ENCODE peak calls at places on chromosomes 3 and 15, in seven cellular contexts. One of them, this sample, is unnamed.

GRCh38 chr15:44519537-44519936 is 17.4 kb upstream of the EIF3J start:
- DNase-seq in mesendoderm: no peak
- DNase-seq in A549: no peak
- DNase-seq in CD8-positive, alpha-beta T cell: no peak
- DNase-seq in stimulated activated CD8-positive, alpha-beta memory T cell treated with anti-CD3 and anti-CD28 coated beads, Interleukin-2, amount 100 ng/mL, for 48 hours: no peak
- DNase-seq in osteocyte: no peak
- DNase-seq in dorsolateral prefrontal cortex: no peak
- DNase-seq in this sample: no peak

GRCh38 chr3:31417486-31417885 is 115.2 kb upstream of the STT3B start:
- DNase-seq in mesendoderm: no peak
- DNase-seq in A549: no peak
- DNase-seq in CD8-positive, alpha-beta T cell: no peak
- DNase-seq in stimulated activated CD8-positive, alpha-beta memory T cell treated with anti-CD3 and anti-CD28 coated beads, Interleukin-2, amount 100 ng/mL, for 48 hours: no peak
- DNase-seq in osteocyte: no peak
- DNase-seq in dorsolateral prefrontal cortex: no peak
- DNase-seq in this sample: no peak

GRCh38 chr3:190579514-190580137 is 65.7 kb downstream of the IL1RAP start:
- DNase-seq in mesendoderm: no peak
- DNase-seq in A549: no peak
- DNase-seq in CD8-positive, alpha-beta T cell: no peak
- DNase-seq in stimulated activated CD8-positive, alpha-beta memory T cell treated with anti-CD3 and anti-CD28 coated beads, Interleukin-2, amount 100 ng/mL, for 48 hours: no peak
- DNase-seq in osteocyte: no peak
- DNase-seq in dorsolateral prefrontal cortex: no peak
- DNase-seq in this sample: no peak

GRCh38 chr3:38018296-38019266 is 10.9 kb downstream of the PLCD1 start:
- DNase-seq in mesendoderm: no peak
- DNase-seq in A549: no peak
- DNase-seq in CD8-positive, alpha-beta T cell: no peak
- DNase-seq in stimulated activated CD8-positive, alpha-beta memory T cell treated with anti-CD3 and anti-CD28 coated beads, Interleukin-2, amount 100 ng/mL, for 48 hours: no peak
- DNase-seq in osteocyte: no peak
- DNase-seq in dorsolateral prefrontal cortex: no peak
- DNase-seq in this sample: no peak

GRCh38 chr3:76646921-76647562 is 392.9 kb upstream of the ROBO2 start:
- DNase-seq in mesendoderm: peak; percentile 56
- DNase-seq in A549: no peak
- DNase-seq in CD8-positive, alpha-beta T cell: no peak
- DNase-seq in stimulated activated CD8-positive, alpha-beta memory T cell treated with anti-CD3 and anti-CD28 coated beads, Interleukin-2, amount 100 ng/mL, for 48 hours: no peak
- DNase-seq in osteocyte: no peak
- DNase-seq in dorsolateral prefrontal cortex: no peak
- DNase-seq in this sample: no peak

GRCh38 chr3:175398676-175399075 is 539.5 kb downstream of the NAALADL2 start:
- DNase-seq in mesendoderm: no peak
- DNase-seq in A549: no peak
- DNase-seq in CD8-positive, alpha-beta T cell: no peak
- DNase-seq in stimulated activated CD8-positive, alpha-beta memory T cell treated with anti-CD3 and anti-CD28 coated beads, Interleukin-2, amount 100 ng/mL, for 48 hours: no peak
- DNase-seq in osteocyte: no peak
- DNase-seq in dorsolateral prefrontal cortex: no peak
- DNase-seq in this sample: no peak

GRCh38 chr15:39100106-39100505 is 480.8 kb upstream of the THBS1 start:
- DNase-seq in mesendoderm: no peak
- DNase-seq in A549: no peak
- DNase-seq in CD8-positive, alpha-beta T cell: no peak
- DNase-seq in stimulated activated CD8-positive, alpha-beta memory T cell treated with anti-CD3 and anti-CD28 coated beads, Interleukin-2, amount 100 ng/mL, for 48 hours: no peak
- DNase-seq in osteocyte: no peak
- DNase-seq in dorsolateral prefrontal cortex: no peak
- DNase-seq in this sample: no peak

GRCh38 chr15:60118564-60119080 is 114.5 kb downstream of the FOXB1 start:
- DNase-seq in mesendoderm: no peak
- DNase-seq in A549: no peak
- DNase-seq in CD8-positive, alpha-beta T cell: no peak
- DNase-seq in stimulated activated CD8-positive, alpha-beta memory T cell treated with anti-CD3 and anti-CD28 coated beads, Interleukin-2, amount 100 ng/mL, for 48 hours: no peak
- DNase-seq in osteocyte: no peak
- DNase-seq in dorsolateral prefrontal cortex: no peak
- DNase-seq in this sample: no peak

GRCh38 chr3:166527325-166527724 is 690.1 kb upstream of the BCHE start:
- DNase-seq in mesendoderm: no peak
- DNase-seq in A549: no peak
- DNase-seq in CD8-positive, alpha-beta T cell: no peak
- DNase-seq in stimulated activated CD8-positive, alpha-beta memory T cell treated with anti-CD3 and anti-CD28 coated beads, Interleukin-2, amount 100 ng/mL, for 48 hours: no peak
- DNase-seq in osteocyte: no peak
- DNase-seq in dorsolateral prefrontal cortex: no peak
- DNase-seq in this sample: peak; percentile 4

GRCh38 chr3:143595456-143596077 is 252.7 kb downstream of the SLC9A9 start:
- DNase-seq in mesendoderm: no peak
- DNase-seq in A549: no peak
- DNase-seq in CD8-positive, alpha-beta T cell: no peak
- DNase-seq in stimulated activated CD8-positive, alpha-beta memory T cell treated with anti-CD3 and anti-CD28 coated beads, Interleukin-2, amount 100 ng/mL, for 48 hours: no peak
- DNase-seq in osteocyte: no peak
- DNase-seq in dorsolateral prefrontal cortex: no peak
- DNase-seq in this sample: no peak

GRCh38 chr3:158405507-158405906 is 165.5 kb upstream of the MLF1 start:
- DNase-seq in mesendoderm: no peak
- DNase-seq in A549: no peak
- DNase-seq in CD8-positive, alpha-beta T cell: no peak
- DNase-seq in stimulated activated CD8-positive, alpha-beta memory T cell treated with anti-CD3 and anti-CD28 coated beads, Interleukin-2, amount 100 ng/mL, for 48 hours: no peak
- DNase-seq in osteocyte: no peak
- DNase-seq in dorsolateral prefrontal cortex: no peak
- DNase-seq in this sample: no peak

GRCh38 chr15:91465696-91466095 is 365.6 kb downstream of the SV2B start:
- DNase-seq in mesendoderm: no peak
- DNase-seq in A549: no peak
- DNase-seq in CD8-positive, alpha-beta T cell: no peak
- DNase-seq in stimulated activated CD8-positive, alpha-beta memory T cell treated with anti-CD3 and anti-CD28 coated beads, Interleukin-2, amount 100 ng/mL, for 48 hours: no peak
- DNase-seq in osteocyte: no peak
- DNase-seq in dorsolateral prefrontal cortex: no peak
- DNase-seq in this sample: no peak

GRCh38 chr3:45965281-45966052 is 22.2 kb downstream of the CXCR6 start:
- DNase-seq in mesendoderm: no peak
- DNase-seq in A549: no peak
- DNase-seq in CD8-positive, alpha-beta T cell: no peak
- DNase-seq in stimulated activated CD8-positive, alpha-beta memory T cell treated with anti-CD3 and anti-CD28 coated beads, Interleukin-2, amount 100 ng/mL, for 48 hours: no peak
- DNase-seq in osteocyte: no peak
- DNase-seq in dorsolateral prefrontal cortex: no peak
- DNase-seq in this sample: no peak

GRCh38 chr3:195028877-195029606 is 241.9 kb downstream of the XXYLT1 start:
- DNase-seq in mesendoderm: no peak
- DNase-seq in A549: no peak
- DNase-seq in CD8-positive, alpha-beta T cell: no peak
- DNase-seq in stimulated activated CD8-positive, alpha-beta memory T cell treated with anti-CD3 and anti-CD28 coated beads, Interleukin-2, amount 100 ng/mL, for 48 hours: no peak
- DNase-seq in osteocyte: no peak
- DNase-seq in dorsolateral prefrontal cortex: no peak
- DNase-seq in this sample: no peak

GRCh38 chr15:83458396-83458795 is 11.3 kb downstream of the SH3GL3 start:
- DNase-seq in mesendoderm: no peak
- DNase-seq in A549: no peak
- DNase-seq in CD8-positive, alpha-beta T cell: no peak
- DNase-seq in stimulated activated CD8-positive, alpha-beta memory T cell treated with anti-CD3 and anti-CD28 coated beads, Interleukin-2, amount 100 ng/mL, for 48 hours: no peak
- DNase-seq in osteocyte: no peak
- DNase-seq in dorsolateral prefrontal cortex: no peak
- DNase-seq in this sample: no peak

GRCh38 chr15:34708422-34708821 is 46.4 kb downstream of the GJD2 start:
- DNase-seq in mesendoderm: peak; percentile 92
- DNase-seq in A549: peak; percentile 38
- DNase-seq in CD8-positive, alpha-beta T cell: no peak
- DNase-seq in stimulated activated CD8-positive, alpha-beta memory T cell treated with anti-CD3 and anti-CD28 coated beads, Interleukin-2, amount 100 ng/mL, for 48 hours: no peak
- DNase-seq in osteocyte: no peak
- DNase-seq in dorsolateral prefrontal cortex: no peak
- DNase-seq in this sample: peak; percentile 67

GRCh38 chr3:188583476-188584161 is 429.7 kb downstream of the LPP start:
- DNase-seq in mesendoderm: no peak
- DNase-seq in A549: no peak
- DNase-seq in CD8-positive, alpha-beta T cell: no peak
- DNase-seq in stimulated activated CD8-positive, alpha-beta memory T cell treated with anti-CD3 and anti-CD28 coated beads, Interleukin-2, amount 100 ng/mL, for 48 hours: peak; percentile 13
- DNase-seq in osteocyte: no peak
- DNase-seq in dorsolateral prefrontal cortex: no peak
- DNase-seq in this sample: no peak

GRCh38 chr3:176839447-176839846 is 357.8 kb downstream of the TBL1XR1 start:
- DNase-seq in mesendoderm: no peak
- DNase-seq in A549: no peak
- DNase-seq in CD8-positive, alpha-beta T cell: no peak
- DNase-seq in stimulated activated CD8-positive, alpha-beta memory T cell treated with anti-CD3 and anti-CD28 coated beads, Interleukin-2, amount 100 ng/mL, for 48 hours: no peak
- DNase-seq in osteocyte: no peak
- DNase-seq in dorsolateral prefrontal cortex: no peak
- DNase-seq in this sample: no peak

GRCh38 chr3:55296035-55296434 is 191.1 kb downstream of the WNT5A start:
- DNase-seq in mesendoderm: no peak
- DNase-seq in A549: no peak
- DNase-seq in CD8-positive, alpha-beta T cell: no peak
- DNase-seq in stimulated activated CD8-positive, alpha-beta memory T cell treated with anti-CD3 and anti-CD28 coated beads, Interleukin-2, amount 100 ng/mL, for 48 hours: no peak
- DNase-seq in osteocyte: no peak
- DNase-seq in dorsolateral prefrontal cortex: no peak
- DNase-seq in this sample: peak; percentile 78

GRCh38 chr3:49639551-49639950 is 34.6 kb upstream of the APEH start:
- DNase-seq in mesendoderm: no peak
- DNase-seq in A549: no peak
- DNase-seq in CD8-positive, alpha-beta T cell: no peak
- DNase-seq in stimulated activated CD8-positive, alpha-beta memory T cell treated with anti-CD3 and anti-CD28 coated beads, Interleukin-2, amount 100 ng/mL, for 48 hours: no peak
- DNase-seq in osteocyte: no peak
- DNase-seq in dorsolateral prefrontal cortex: no peak
- DNase-seq in this sample: no peak

GRCh38 chr15:78168591-78168990 is 19.4 kb downstream of the IDH3A start:
- DNase-seq in mesendoderm: no peak
- DNase-seq in A549: no peak
- DNase-seq in CD8-positive, alpha-beta T cell: no peak
- DNase-seq in stimulated activated CD8-positive, alpha-beta memory T cell treated with anti-CD3 and anti-CD28 coated beads, Interleukin-2, amount 100 ng/mL, for 48 hours: no peak
- DNase-seq in osteocyte: no peak
- DNase-seq in dorsolateral prefrontal cortex: no peak
- DNase-seq in this sample: no peak

GRCh38 chr3:115853083-115853482 is 229.8 kb downstream of the GAP43 start:
- DNase-seq in mesendoderm: no peak
- DNase-seq in A549: no peak
- DNase-seq in CD8-positive, alpha-beta T cell: no peak
- DNase-seq in stimulated activated CD8-positive, alpha-beta memory T cell treated with anti-CD3 and anti-CD28 coated beads, Interleukin-2, amount 100 ng/mL, for 48 hours: no peak
- DNase-seq in osteocyte: no peak
- DNase-seq in dorsolateral prefrontal cortex: no peak
- DNase-seq in this sample: no peak

GRCh38 chr15:74135041-74135565 is 4.7 kb downstream of the ISLR2 start:
- DNase-seq in mesendoderm: no peak
- DNase-seq in A549: no peak
- DNase-seq in CD8-positive, alpha-beta T cell: no peak
- DNase-seq in stimulated activated CD8-positive, alpha-beta memory T cell treated with anti-CD3 and anti-CD28 coated beads, Interleukin-2, amount 100 ng/mL, for 48 hours: no peak
- DNase-seq in osteocyte: no peak
- DNase-seq in dorsolateral prefrontal cortex: no peak
- DNase-seq in this sample: no peak

GRCh38 chr3:124557433-124558232 is 172.6 kb upstream of the UMPS start:
- DNase-seq in mesendoderm: peak; percentile 50
- DNase-seq in A549: no peak
- DNase-seq in CD8-positive, alpha-beta T cell: no peak
- DNase-seq in stimulated activated CD8-positive, alpha-beta memory T cell treated with anti-CD3 and anti-CD28 coated beads, Interleukin-2, amount 100 ng/mL, for 48 hours: no peak
- DNase-seq in osteocyte: no peak
- DNase-seq in dorsolateral prefrontal cortex: no peak
- DNase-seq in this sample: peak; percentile 80

GRCh38 chr15:70053703-70054229 is 44.0 kb downstream of the TLE3 start:
- DNase-seq in mesendoderm: no peak
- DNase-seq in A549: no peak
- DNase-seq in CD8-positive, alpha-beta T cell: no peak
- DNase-seq in stimulated activated CD8-positive, alpha-beta memory T cell treated with anti-CD3 and anti-CD28 coated beads, Interleukin-2, amount 100 ng/mL, for 48 hours: no peak
- DNase-seq in osteocyte: no peak
- DNase-seq in dorsolateral prefrontal cortex: no peak
- DNase-seq in this sample: no peak

GRCh38 chr3:149648525-149648924 is 9.3 kb downstream of the WWTR1 start:
- DNase-seq in mesendoderm: no peak
- DNase-seq in A549: no peak
- DNase-seq in CD8-positive, alpha-beta T cell: no peak
- DNase-seq in stimulated activated CD8-positive, alpha-beta memory T cell treated with anti-CD3 and anti-CD28 coated beads, Interleukin-2, amount 100 ng/mL, for 48 hours: no peak
- DNase-seq in osteocyte: no peak
- DNase-seq in dorsolateral prefrontal cortex: no peak
- DNase-seq in this sample: peak; percentile 38

GRCh38 chr15:28080386-28080785 is 18.7 kb downstream of the OCA2 start:
- DNase-seq in mesendoderm: peak; percentile 30
- DNase-seq in A549: no peak
- DNase-seq in CD8-positive, alpha-beta T cell: no peak
- DNase-seq in stimulated activated CD8-positive, alpha-beta memory T cell treated with anti-CD3 and anti-CD28 coated beads, Interleukin-2, amount 100 ng/mL, for 48 hours: no peak
- DNase-seq in osteocyte: no peak
- DNase-seq in dorsolateral prefrontal cortex: no peak
- DNase-seq in this sample: no peak